ENCODE peak calls at places on chromosome 5, in six cellular contexts. E, L, X, B, Y and O are unnamed samples.

GRCh38 chr5:157941616-157942015 is 82.7 kb upstream of the CLINT1 start:
- DNase-seq in Y (no peak), B (no peak), E (no peak), L (no peak), X (no peak), O (no peak)

GRCh38 chr5:139822553-139823425 is 27.2 kb downstream of the PSD2 start:
- DNase-seq in B (no peak), Y (no peak), X (no peak), E (no peak), L (no peak), O (no peak)

GRCh38 chr5:175718401-175719108 is 60.7 kb downstream of the HRH2 start:
- DNase-seq in B (peak), E (no peak), X (peak), Y (peak), L (peak), O (no peak)

GRCh38 chr5:149706158-149706557 is 24.0 kb upstream of the PPARGC1B start:
- DNase-seq in L (no peak), Y (no peak), B (no peak), X (no peak), E (no peak), O (no peak)

GRCh38 chr5:52922384-52922783 is 66.8 kb upstream of the ITGA2 start:
- DNase-seq in X (no peak), E (peak), Y (no peak), B (peak), L (peak), O (no peak)

GRCh38 chr5:153079396-153079795 is 411.1 kb upstream of the GRIA1 start:
- DNase-seq in E (no peak), B (no peak), Y (no peak), L (no peak), X (no peak), O (no peak)

GRCh38 chr5:105544300-105544699 is 1981.7 kb upstream of the NUDT12 start:
- DNase-seq in B (no peak), L (no peak), E (no peak), X (no peak), Y (no peak), O (no peak)

GRCh38 chr5:150600951-150601773 is 39.3 kb upstream of the SYNPO start:
- DNase-seq in B (no peak), X (no peak), E (no peak), L (no peak), Y (no peak), O (no peak)

GRCh38 chr5:125695994-125696679 is 727.1 kb upstream of the GRAMD2B start:
- DNase-seq in L (no peak), Y (no peak), E (peak), X (no peak), B (no peak), O (no peak)

GRCh38 chr5:175658299-175659145 is 651 bp downstream of the HRH2 start:
- DNase-seq in L (no peak), X (no peak), Y (no peak), B (peak), E (no peak), O (no peak)

GRCh38 chr5:25975881-25976280 is 1062.5 kb downstream of the CDH9 start:
- DNase-seq in X (no peak), E (no peak), B (peak), Y (no peak), L (no peak), O (no peak)

GRCh38 chr5:113293613-113294340 is 141.0 kb downstream of the TSSK1B start:
- DNase-seq in Y (no peak), X (no peak), E (peak), B (peak), L (no peak), O (no peak)

GRCh38 chr5:140113180-140113698 is 670 bp upstream of the PURA start:
- DNase-seq in Y (no peak), B (peak), L (no peak), E (no peak), X (peak), O (peak)

GRCh38 chr5:112742424-112742823 is 4.7 kb downstream of the APC start:
- DNase-seq in X (no peak), E (peak), L (no peak), Y (peak), B (no peak), O (peak)

GRCh38 chr5:91499943-91500531 is 116.9 kb upstream of the ARRDC3 start:
- DNase-seq in E (peak), B (peak), X (no peak), Y (no peak), L (no peak), O (no peak)

GRCh38 chr5:142716963-142717362 is 31.1 kb upstream of the FGF1 start:
- DNase-seq in L (peak), X (no peak), Y (peak), E (peak), B (peak), O (peak)

GRCh38 chr5:28254846-28255245 is 1216.5 kb upstream of the CDH9 start:
- DNase-seq in E (peak), L (no peak), B (no peak), Y (no peak), X (no peak), O (no peak)

GRCh38 chr5:139619861-139620260 is 28.3 kb upstream of the CXXC5 start:
- DNase-seq in Y (no peak), L (no peak), B (no peak), X (no peak), E (no peak), O (no peak)

GRCh38 chr5:141369994-141370848 is at the start of gene PCDHGB3:
- DNase-seq in E (peak), L (peak), Y (no peak), B (no peak), X (no peak), O (no peak)

GRCh38 chr5:59423021-59423420 is 470.5 kb downstream of the PDE4D start:
- DNase-seq in X (no peak), B (no peak), Y (no peak), E (no peak), L (no peak), O (no peak)

GRCh38 chr5:95285406-95285761 is 490 bp upstream of the MCTP1 start:
- DNase-seq in E (peak), X (no peak), Y (no peak), L (no peak), B (peak), O (no peak)

DNA sequence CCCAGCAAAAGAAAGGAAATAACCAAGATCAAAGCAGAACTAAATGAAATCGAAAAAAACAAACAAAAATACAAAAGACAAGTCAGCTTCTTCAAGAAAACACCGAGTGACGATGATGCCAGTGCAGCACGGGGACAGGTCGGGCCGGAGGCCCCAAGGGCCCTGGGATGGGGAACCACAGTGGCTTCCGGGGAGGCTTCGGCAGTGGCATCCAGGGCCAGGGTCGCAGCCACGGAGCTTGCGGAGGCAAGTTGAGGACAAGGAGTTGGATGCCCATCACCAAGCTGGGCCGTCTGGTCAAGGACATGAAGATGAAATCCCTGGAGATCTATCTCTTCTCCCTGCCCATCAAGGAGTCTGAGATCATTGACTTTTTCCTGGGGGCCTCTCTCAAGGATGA is 53.2 kb upstream of the WDR41 start:
- DNase-seq in L (no peak), E (no peak), B (no peak), Y (no peak), X (no peak), O (no peak)
- H3K27ac ChIP-seq in L (no peak), E (no peak), B (no peak), Y (no peak), X (no peak), O (no peak)

GRCh38 chr5:73218552-73219171 is 45.7 kb downstream of the TMEM174 start:
- DNase-seq in Y (no peak), L (no peak), X (no peak), E (peak), B (peak), O (no peak)

GRCh38 chr5:73215525-73215890 is 42.5 kb downstream of the TMEM174 start:
- DNase-seq in B (no peak), X (no peak), L (no peak), E (no peak), Y (no peak), O (no peak)

GRCh38 chr5:73213566-73213998 is 40.6 kb downstream of the TMEM174 start:
- DNase-seq in E (peak), L (no peak), X (no peak), Y (no peak), B (no peak), O (no peak)

GRCh38 chr5:73214921-73215490 is 42.0 kb downstream of the TMEM174 start:
- DNase-seq in B (peak), E (no peak), X (no peak), L (no peak), Y (no peak), O (no peak)

GRCh38 chr5:73215891-73216610 is 43.1 kb downstream of the TMEM174 start:
- DNase-seq in E (peak), B (peak), X (peak), L (peak), Y (peak), O (peak)
- H3K27ac ChIP-seq in E (no peak), B (no peak), X (no peak), L (peak), Y (peak), O (no peak)

DNA sequence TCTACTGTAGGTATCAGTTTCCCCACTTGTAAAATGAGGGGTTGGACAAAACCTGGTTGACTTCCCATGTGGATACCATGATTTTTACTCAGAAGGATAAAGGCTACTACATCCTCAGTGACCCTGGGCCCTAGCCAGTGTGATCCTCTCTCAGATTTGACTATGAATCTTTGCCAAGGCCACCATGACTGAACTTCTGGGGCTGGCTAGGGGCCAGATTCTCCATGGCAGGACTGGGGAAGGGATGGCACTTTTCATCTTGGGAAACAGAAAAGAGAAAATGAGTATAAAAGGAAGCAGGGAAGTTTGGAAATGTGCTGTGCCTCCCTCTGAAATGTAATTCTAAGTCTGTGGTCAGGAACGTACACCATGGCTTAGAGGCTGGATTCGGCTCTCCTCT is 1.4 kb upstream of the FSTL4 start:
- DNase-seq in Y (no peak), X (no peak), E (no peak), L (no peak), B (no peak), O (no peak)
- H3K27ac ChIP-seq in Y (no peak), X (no peak), E (no peak), L (no peak), B (no peak), O (no peak)

GRCh38 chr5:14250094-14250777 is 107.1 kb downstream of the TRIO start:
- DNase-seq in L (peak), E (peak), X (peak), B (peak), Y (peak), O (peak)

GRCh38 chr5:14251733-14252132 is 108.6 kb downstream of the TRIO start:
- DNase-seq in Y (no peak), E (no peak), L (no peak), X (no peak), B (no peak), O (no peak)

GRCh38 chr5:14250778-14251711 is 107.9 kb downstream of the TRIO start:
- DNase-seq in B (no peak), Y (no peak), E (no peak), L (no peak), X (no peak), O (no peak)

GRCh38 chr5:14247054-14247386 is 103.9 kb downstream of the TRIO start:
- DNase-seq in L (no peak), E (no peak), Y (no peak), B (peak), X (no peak), O (no peak)

GRCh38 chr5:14249258-14250093 is 106.3 kb downstream of the TRIO start:
- DNase-seq in Y (no peak), X (no peak), B (no peak), E (no peak), L (no peak), O (no peak)
- H3K27ac ChIP-seq in Y (peak), X (no peak), B (no peak), E (peak), L (no peak), O (peak)